ENCODE peak calls at places on chromosomes 7 and 10, in nine cellular contexts. One of them, this sample, is unnamed.

GRCh38 chr10:102935939-102936605 is 18.0 kb downstream of the CNNM2 start:
- DNase-seq in effector memory CD4-positive, alpha-beta T cell: no peak
- DNase-seq in fibroblast of the aortic adventitia: no peak
- DNase-seq in foreskin fibroblast: no peak
- DNase-seq in fibroblast of lung: no peak
- DNase-seq in HFF-Myc: no peak
- DNase-seq in lower lobe of right lung: no peak
- DNase-seq in right atrium auricular region: no peak
- DNase-seq in OCI-LY7: no peak
- DNase-seq in this sample: no peak

GRCh38 chr10:2303169-2303568 is 565.8 kb upstream of the ADARB2 start:
- DNase-seq in effector memory CD4-positive, alpha-beta T cell: no peak
- DNase-seq in fibroblast of the aortic adventitia: no peak
- DNase-seq in foreskin fibroblast: no peak
- DNase-seq in fibroblast of lung: no peak
- DNase-seq in HFF-Myc: no peak
- DNase-seq in lower lobe of right lung: no peak
- DNase-seq in right atrium auricular region: no peak
- DNase-seq in OCI-LY7: no peak
- DNase-seq in this sample: no peak

GRCh38 chr10:132165416-132165980 is 21.2 kb upstream of the DPYSL4 start:
- DNase-seq in effector memory CD4-positive, alpha-beta T cell: no peak
- DNase-seq in fibroblast of the aortic adventitia: no peak
- DNase-seq in foreskin fibroblast: no peak
- DNase-seq in fibroblast of lung: no peak
- DNase-seq in HFF-Myc: no peak
- DNase-seq in lower lobe of right lung: peak
- DNase-seq in right atrium auricular region: no peak
- DNase-seq in OCI-LY7: no peak
- DNase-seq in this sample: no peak

GRCh38 chr7:156429514-156429913 is 211.1 kb upstream of the RNF32 start:
- DNase-seq in effector memory CD4-positive, alpha-beta T cell: no peak
- DNase-seq in fibroblast of the aortic adventitia: no peak
- DNase-seq in foreskin fibroblast: no peak
- DNase-seq in fibroblast of lung: no peak
- DNase-seq in HFF-Myc: no peak
- DNase-seq in lower lobe of right lung: no peak
- DNase-seq in right atrium auricular region: no peak
- DNase-seq in OCI-LY7: no peak
- DNase-seq in this sample: no peak

GRCh38 chr10:58282615-58283014 is 13.7 kb downstream of the CISD1 start:
- DNase-seq in effector memory CD4-positive, alpha-beta T cell: no peak
- DNase-seq in fibroblast of the aortic adventitia: no peak
- DNase-seq in foreskin fibroblast: no peak
- DNase-seq in fibroblast of lung: no peak
- DNase-seq in HFF-Myc: no peak
- DNase-seq in lower lobe of right lung: no peak
- DNase-seq in right atrium auricular region: no peak
- DNase-seq in OCI-LY7: peak
- DNase-seq in this sample: no peak

GRCh38 chr7:34430456-34430855 is 227.6 kb upstream of the NPSR1 start:
- DNase-seq in effector memory CD4-positive, alpha-beta T cell: no peak
- DNase-seq in fibroblast of the aortic adventitia: peak
- DNase-seq in foreskin fibroblast: peak
- DNase-seq in fibroblast of lung: peak
- DNase-seq in HFF-Myc: no peak
- DNase-seq in lower lobe of right lung: no peak
- DNase-seq in right atrium auricular region: no peak
- DNase-seq in OCI-LY7: no peak
- DNase-seq in this sample: peak

GRCh38 chr10:30047430-30047829 is 12.0 kb downstream of the JCAD start:
- DNase-seq in effector memory CD4-positive, alpha-beta T cell: no peak
- DNase-seq in fibroblast of the aortic adventitia: no peak
- DNase-seq in foreskin fibroblast: no peak
- DNase-seq in fibroblast of lung: no peak
- DNase-seq in HFF-Myc: no peak
- DNase-seq in lower lobe of right lung: no peak
- DNase-seq in right atrium auricular region: no peak
- DNase-seq in OCI-LY7: no peak
- DNase-seq in this sample: no peak

GRCh38 chr7:112204776-112205347 is 1.3 kb downstream of the DOCK4 start:
- DNase-seq in effector memory CD4-positive, alpha-beta T cell: no peak
- DNase-seq in fibroblast of the aortic adventitia: peak
- DNase-seq in foreskin fibroblast: peak
- DNase-seq in fibroblast of lung: peak
- DNase-seq in HFF-Myc: no peak
- DNase-seq in lower lobe of right lung: no peak
- DNase-seq in right atrium auricular region: no peak
- DNase-seq in OCI-LY7: peak
- DNase-seq in this sample: no peak

GRCh38 chr7:48183370-48183743 is 12.1 kb downstream of the ABCA13 start:
- DNase-seq in effector memory CD4-positive, alpha-beta T cell: no peak
- DNase-seq in fibroblast of the aortic adventitia: peak
- DNase-seq in foreskin fibroblast: no peak
- DNase-seq in fibroblast of lung: no peak
- DNase-seq in HFF-Myc: no peak
- DNase-seq in lower lobe of right lung: no peak
- DNase-seq in right atrium auricular region: no peak
- DNase-seq in OCI-LY7: no peak
- DNase-seq in this sample: peak

GRCh38 chr7:155002411-155003214 is at the start of gene PAXIP1:
- DNase-seq in effector memory CD4-positive, alpha-beta T cell: peak
- DNase-seq in fibroblast of the aortic adventitia: no peak
- DNase-seq in foreskin fibroblast: peak
- DNase-seq in fibroblast of lung: no peak
- DNase-seq in HFF-Myc: no peak
- DNase-seq in lower lobe of right lung: peak
- DNase-seq in right atrium auricular region: no peak
- DNase-seq in OCI-LY7: peak
- DNase-seq in this sample: peak

GRCh38 chr7:97732567-97733275 is 835 bp downstream of the TAC1 start:
- DNase-seq in effector memory CD4-positive, alpha-beta T cell: no peak
- DNase-seq in fibroblast of the aortic adventitia: peak
- DNase-seq in foreskin fibroblast: no peak
- DNase-seq in fibroblast of lung: no peak
- DNase-seq in HFF-Myc: no peak
- DNase-seq in lower lobe of right lung: no peak
- DNase-seq in right atrium auricular region: no peak
- DNase-seq in OCI-LY7: no peak
- DNase-seq in this sample: no peak

GRCh38 chr7:100567045-100567730 is 6.5 kb downstream of the SAP25 start:
- DNase-seq in effector memory CD4-positive, alpha-beta T cell: no peak
- DNase-seq in fibroblast of the aortic adventitia: no peak
- DNase-seq in foreskin fibroblast: peak
- DNase-seq in fibroblast of lung: no peak
- DNase-seq in HFF-Myc: no peak
- DNase-seq in lower lobe of right lung: no peak
- DNase-seq in right atrium auricular region: no peak
- DNase-seq in OCI-LY7: no peak
- DNase-seq in this sample: peak

GRCh38 chr7:136014659-136015058 is 37.5 kb upstream of the MTPN start:
- DNase-seq in effector memory CD4-positive, alpha-beta T cell: no peak
- DNase-seq in fibroblast of the aortic adventitia: no peak
- DNase-seq in foreskin fibroblast: no peak
- DNase-seq in fibroblast of lung: no peak
- DNase-seq in HFF-Myc: no peak
- DNase-seq in lower lobe of right lung: no peak
- DNase-seq in right atrium auricular region: no peak
- DNase-seq in OCI-LY7: no peak
- DNase-seq in this sample: no peak

GRCh38 chr7:136016649-136017395 is 39.7 kb upstream of the MTPN start:
- DNase-seq in effector memory CD4-positive, alpha-beta T cell: no peak
- DNase-seq in fibroblast of the aortic adventitia: no peak
- DNase-seq in foreskin fibroblast: no peak
- DNase-seq in fibroblast of lung: no peak
- DNase-seq in HFF-Myc: no peak
- DNase-seq in lower lobe of right lung: no peak
- DNase-seq in right atrium auricular region: no peak
- DNase-seq in OCI-LY7: no peak
- DNase-seq in this sample: peak

GRCh38 chr7:136015638-136016037 is 38.5 kb upstream of the MTPN start:
- DNase-seq in effector memory CD4-positive, alpha-beta T cell: no peak
- DNase-seq in fibroblast of the aortic adventitia: no peak
- DNase-seq in foreskin fibroblast: no peak
- DNase-seq in fibroblast of lung: no peak
- DNase-seq in HFF-Myc: no peak
- DNase-seq in lower lobe of right lung: no peak
- DNase-seq in right atrium auricular region: no peak
- DNase-seq in OCI-LY7: no peak
- DNase-seq in this sample: no peak

GRCh38 chr7:136020556-136020955 is 43.4 kb upstream of the MTPN start:
- DNase-seq in effector memory CD4-positive, alpha-beta T cell: no peak
- DNase-seq in fibroblast of the aortic adventitia: no peak
- DNase-seq in foreskin fibroblast: no peak
- DNase-seq in fibroblast of lung: no peak
- DNase-seq in HFF-Myc: no peak
- DNase-seq in lower lobe of right lung: no peak
- DNase-seq in right atrium auricular region: no peak
- DNase-seq in OCI-LY7: no peak
- DNase-seq in this sample: no peak

DNA sequence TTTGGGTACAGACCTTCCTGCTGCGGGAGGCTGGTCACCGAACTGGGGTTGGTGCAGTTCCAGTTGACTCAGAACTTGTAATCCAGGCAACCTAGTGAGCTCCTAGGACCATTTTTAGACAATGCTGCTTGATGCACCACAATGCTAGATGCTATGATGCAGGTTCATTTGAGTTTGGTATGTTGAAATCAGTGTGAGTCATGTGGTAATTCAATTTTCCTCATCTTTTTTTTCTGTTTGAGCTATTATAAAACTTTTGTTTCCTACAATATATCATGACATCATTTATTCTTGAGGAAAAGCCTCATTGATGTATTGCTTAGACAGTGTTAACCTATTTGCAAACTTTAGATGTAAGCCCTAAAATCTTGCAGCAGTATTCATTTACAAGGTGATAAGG is 40.9 kb upstream of the MTPN start:
- DNase-seq in effector memory CD4-positive, alpha-beta T cell: no peak
- DNase-seq in fibroblast of the aortic adventitia: peak
- DNase-seq in foreskin fibroblast: peak
- DNase-seq in fibroblast of lung: peak
- DNase-seq in HFF-Myc: no peak
- DNase-seq in lower lobe of right lung: no peak
- DNase-seq in right atrium auricular region: no peak
- DNase-seq in OCI-LY7: no peak
- DNase-seq in this sample: peak
- H3K4me3 ChIP-seq in effector memory CD4-positive, alpha-beta T cell: no peak
- H3K4me3 ChIP-seq in fibroblast of the aortic adventitia: no peak
- H3K4me3 ChIP-seq in foreskin fibroblast: no peak
- H3K4me3 ChIP-seq in fibroblast of lung: no peak
- H3K4me3 ChIP-seq in HFF-Myc: no peak
- H3K4me3 ChIP-seq in lower lobe of right lung: no peak
- H3K4me3 ChIP-seq in right atrium auricular region: no peak
- H3K4me3 ChIP-seq in OCI-LY7: no peak
- H3K4me3 ChIP-seq in this sample: no peak

GRCh38 chr7:134739362-134739761 is 40.1 kb upstream of the CALD1 start:
- DNase-seq in effector memory CD4-positive, alpha-beta T cell: no peak
- DNase-seq in fibroblast of the aortic adventitia: no peak
- DNase-seq in foreskin fibroblast: no peak
- DNase-seq in fibroblast of lung: no peak
- DNase-seq in HFF-Myc: no peak
- DNase-seq in lower lobe of right lung: no peak
- DNase-seq in right atrium auricular region: no peak
- DNase-seq in OCI-LY7: no peak
- DNase-seq in this sample: no peak

GRCh38 chr7:134744569-134744968 is 34.9 kb upstream of the CALD1 start:
- DNase-seq in effector memory CD4-positive, alpha-beta T cell: no peak
- DNase-seq in fibroblast of the aortic adventitia: no peak
- DNase-seq in foreskin fibroblast: no peak
- DNase-seq in fibroblast of lung: no peak
- DNase-seq in HFF-Myc: no peak
- DNase-seq in lower lobe of right lung: no peak
- DNase-seq in right atrium auricular region: no peak
- DNase-seq in OCI-LY7: no peak
- DNase-seq in this sample: no peak

GRCh38 chr7:134741901-134742635 is 37.4 kb upstream of the CALD1 start:
- DNase-seq in effector memory CD4-positive, alpha-beta T cell: no peak
- DNase-seq in fibroblast of the aortic adventitia: peak
- DNase-seq in foreskin fibroblast: peak
- DNase-seq in fibroblast of lung: no peak
- DNase-seq in HFF-Myc: no peak
- DNase-seq in lower lobe of right lung: no peak
- DNase-seq in right atrium auricular region: no peak
- DNase-seq in OCI-LY7: no peak
- DNase-seq in this sample: peak

GRCh38 chr7:134740364-134740763 is 39.1 kb upstream of the CALD1 start:
- DNase-seq in effector memory CD4-positive, alpha-beta T cell: no peak
- DNase-seq in fibroblast of the aortic adventitia: no peak
- DNase-seq in foreskin fibroblast: no peak
- DNase-seq in fibroblast of lung: no peak
- DNase-seq in HFF-Myc: no peak
- DNase-seq in lower lobe of right lung: no peak
- DNase-seq in right atrium auricular region: no peak
- DNase-seq in OCI-LY7: no peak
- DNase-seq in this sample: no peak

GRCh38 chr7:134742688-134743350 is 36.6 kb upstream of the CALD1 start:
- DNase-seq in effector memory CD4-positive, alpha-beta T cell: no peak
- DNase-seq in fibroblast of the aortic adventitia: peak
- DNase-seq in foreskin fibroblast: peak
- DNase-seq in fibroblast of lung: peak
- DNase-seq in HFF-Myc: no peak
- DNase-seq in lower lobe of right lung: no peak
- DNase-seq in right atrium auricular region: no peak
- DNase-seq in OCI-LY7: no peak
- DNase-seq in this sample: peak
- H3K4me3 ChIP-seq in effector memory CD4-positive, alpha-beta T cell: no peak
- H3K4me3 ChIP-seq in fibroblast of the aortic adventitia: no peak
- H3K4me3 ChIP-seq in foreskin fibroblast: no peak
- H3K4me3 ChIP-seq in fibroblast of lung: no peak
- H3K4me3 ChIP-seq in HFF-Myc: no peak
- H3K4me3 ChIP-seq in lower lobe of right lung: no peak
- H3K4me3 ChIP-seq in right atrium auricular region: no peak
- H3K4me3 ChIP-seq in OCI-LY7: no peak
- H3K4me3 ChIP-seq in this sample: no peak

DNA sequence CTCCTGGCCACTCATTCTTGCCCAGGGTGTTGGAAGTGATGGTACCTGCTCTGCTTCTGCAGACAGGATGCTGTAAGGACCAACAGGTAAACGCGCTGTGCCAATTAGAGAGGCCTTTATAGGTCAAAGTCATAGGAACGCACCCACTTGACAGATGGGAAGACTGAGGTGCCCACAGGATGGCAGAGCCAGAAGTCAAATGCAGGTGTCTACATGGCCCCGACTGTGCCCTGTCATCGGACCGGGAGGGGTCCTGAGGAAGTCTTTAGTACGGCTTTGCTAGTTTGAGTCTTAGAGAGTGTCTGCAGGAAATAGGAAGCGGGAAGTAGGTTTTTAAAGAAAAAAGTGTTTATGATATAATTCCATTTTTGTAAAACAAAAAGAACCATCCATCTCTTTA is 57.3 kb downstream of the HK1 start:
- DNase-seq in effector memory CD4-positive, alpha-beta T cell: no peak
- DNase-seq in fibroblast of the aortic adventitia: no peak
- DNase-seq in foreskin fibroblast: no peak
- DNase-seq in fibroblast of lung: no peak
- DNase-seq in HFF-Myc: no peak
- DNase-seq in lower lobe of right lung: no peak
- DNase-seq in right atrium auricular region: no peak
- DNase-seq in OCI-LY7: no peak
- DNase-seq in this sample: no peak
- H3K4me3 ChIP-seq in effector memory CD4-positive, alpha-beta T cell: no peak
- H3K4me3 ChIP-seq in fibroblast of the aortic adventitia: no peak
- H3K4me3 ChIP-seq in foreskin fibroblast: no peak
- H3K4me3 ChIP-seq in fibroblast of lung: no peak
- H3K4me3 ChIP-seq in HFF-Myc: no peak
- H3K4me3 ChIP-seq in lower lobe of right lung: no peak
- H3K4me3 ChIP-seq in right atrium auricular region: no peak
- H3K4me3 ChIP-seq in OCI-LY7: no peak
- H3K4me3 ChIP-seq in this sample: no peak

GRCh38 chr7:32761451-32762320 is 129.9 kb downstream of the KBTBD2 start:
- DNase-seq in effector memory CD4-positive, alpha-beta T cell: no peak
- DNase-seq in fibroblast of the aortic adventitia: no peak
- DNase-seq in foreskin fibroblast: no peak
- DNase-seq in fibroblast of lung: no peak
- DNase-seq in HFF-Myc: no peak
- DNase-seq in lower lobe of right lung: no peak
- DNase-seq in right atrium auricular region: no peak
- DNase-seq in OCI-LY7: no peak
- DNase-seq in this sample: no peak
- H3K4me3 ChIP-seq in effector memory CD4-positive, alpha-beta T cell: no peak
- H3K4me3 ChIP-seq in fibroblast of the aortic adventitia: no peak
- H3K4me3 ChIP-seq in foreskin fibroblast: no peak
- H3K4me3 ChIP-seq in fibroblast of lung: no peak
- H3K4me3 ChIP-seq in HFF-Myc: no peak
- H3K4me3 ChIP-seq in lower lobe of right lung: peak
- H3K4me3 ChIP-seq in right atrium auricular region: no peak
- H3K4me3 ChIP-seq in OCI-LY7: no peak
- H3K4me3 ChIP-seq in this sample: peak

This sample was measured in fibroblast of mammary gland.